ENCODE peak calls at places on chromosomes 16 and 17, in six cellular contexts. T is HFFc6, X is ELF-1, I is hypothalamus, R is left kidney, B is A549. L is an unnamed sample.

GRCh38 chr17:3576970-3577369 is 19.4 kb upstream of the TRPV3 start:
- DNase-seq in R (peak), I (no peak), X (no peak), B (no peak), T (no peak), L (no peak)

GRCh38 chr16:49899991-49900690 is 44.2 kb upstream of the ZNF423 start:
- DNase-seq in B (no peak), R (peak), X (peak), I (no peak), T (no peak), L (no peak)

GRCh38 chr17:50274142-50274944 is at the start of gene TMEM92:
- DNase-seq in T (no peak), B (peak), X (peak), R (peak), I (no peak), L (no peak)

GRCh38 chr16:83689385-83689831 is 118.4 kb upstream of the HSBP1 start:
- DNase-seq in B (no peak), X (no peak), I (no peak), T (peak), R (peak), L (no peak)

GRCh38 chr16:64012166-64012565 is 1109.7 kb downstream of the CDH11 start:
- DNase-seq in I (no peak), T (no peak), R (peak), X (no peak), B (no peak), L (no peak)

GRCh38 chr16:3961449-3961849 is 80.9 kb upstream of the CREBBP start:
- DNase-seq in I (no peak), B (peak), T (peak), R (peak), X (peak), L (peak)

GRCh38 chr17:924711-925480 is 54.7 kb downstream of the NXN start:
- DNase-seq in B (no peak), X (peak), I (no peak), R (no peak), T (no peak), L (no peak)

GRCh38 chr16:1338119-1338730 is 4.8 kb downstream of the BAIAP3 start:
- DNase-seq in R (peak), B (peak), T (no peak), I (no peak), X (peak), L (no peak)

GRCh38 chr17:978110-979093 is 1.2 kb downstream of the NXN start:
- DNase-seq in X (peak), T (peak), R (peak), B (no peak), I (no peak), L (no peak)

GRCh38 chr16:2467301-2468141 is 3.6 kb upstream of the NTN3 start:
- DNase-seq in X (peak), I (no peak), B (peak), R (peak), T (peak), L (peak)

GRCh38 chr16:71426069-71426879 is 15.6 kb downstream of the TLE7 start:
- DNase-seq in I (no peak), B (peak), R (peak), T (peak), X (peak), L (no peak)

L was measured in dorsolateral prefrontal cortex.